ENCODE peak calls at places on chromosome 16, in ten cellular contexts. One of them, this sample, is unnamed.

GRCh38 chr16:19898924-19899604 is 14.4 kb upstream of the GPRC5B start:
- DNase-seq in body of pancreas: peak; percentile 59
- DNase-seq in right cardiac atrium: no peak
- DNase-seq in uterus: peak; percentile 60
- DNase-seq in CD8-positive, alpha-beta T cell: peak; percentile 32
- DNase-seq in A549: peak; percentile 66
- DNase-seq in OCI-LY7: peak; percentile 45
- DNase-seq in GM12878: no peak
- DNase-seq in upper lobe of right lung: no peak
- DNase-seq in AG04450: no peak
- DNase-seq in this sample: no peak

GRCh38 chr16:70252355-70252988 is 732 bp upstream of the EXOSC6 start:
- DNase-seq in GM12878: no peak
- DNase-seq in OCI-LY7: peak; percentile 13
- DNase-seq in right cardiac atrium: no peak
- DNase-seq in A549: peak; percentile 54
- DNase-seq in AG04450: no peak
- DNase-seq in uterus: no peak
- DNase-seq in CD8-positive, alpha-beta T cell: no peak
- DNase-seq in upper lobe of right lung: no peak
- DNase-seq in body of pancreas: no peak
- DNase-seq in this sample: no peak

GRCh38 chr16:85863384-85863774 is 35.6 kb upstream of the IRF8 start:
- DNase-seq in right cardiac atrium: no peak
- DNase-seq in uterus: no peak
- DNase-seq in OCI-LY7: no peak
- DNase-seq in A549: no peak
- DNase-seq in CD8-positive, alpha-beta T cell: no peak
- DNase-seq in GM12878: no peak
- DNase-seq in body of pancreas: no peak
- DNase-seq in AG04450: no peak
- DNase-seq in upper lobe of right lung: no peak
- DNase-seq in this sample: no peak

GRCh38 chr16:67397812-67398545 is 4.7 kb upstream of the TPPP3 start:
- DNase-seq in OCI-LY7: peak; percentile 43
- DNase-seq in CD8-positive, alpha-beta T cell: no peak
- DNase-seq in upper lobe of right lung: no peak
- DNase-seq in body of pancreas: no peak
- DNase-seq in uterus: no peak
- DNase-seq in AG04450: no peak
- DNase-seq in A549: no peak
- DNase-seq in GM12878: no peak
- DNase-seq in right cardiac atrium: peak; percentile 30
- DNase-seq in this sample: no peak

GRCh38 chr16:69064789-69065313 is 40.6 kb upstream of the HAS3 start:
- DNase-seq in A549: no peak
- DNase-seq in GM12878: no peak
- DNase-seq in CD8-positive, alpha-beta T cell: no peak
- DNase-seq in uterus: no peak
- DNase-seq in OCI-LY7: no peak
- DNase-seq in body of pancreas: no peak
- DNase-seq in upper lobe of right lung: no peak
- DNase-seq in AG04450: no peak
- DNase-seq in right cardiac atrium: no peak
- DNase-seq in this sample: no peak

GRCh38 chr16:83143788-83144187 is 517.0 kb downstream of the CDH13 start:
- DNase-seq in body of pancreas: no peak
- DNase-seq in uterus: no peak
- DNase-seq in A549: no peak
- DNase-seq in upper lobe of right lung: no peak
- DNase-seq in AG04450: peak; percentile 27
- DNase-seq in GM12878: no peak
- DNase-seq in CD8-positive, alpha-beta T cell: no peak
- DNase-seq in OCI-LY7: no peak
- DNase-seq in right cardiac atrium: no peak
- DNase-seq in this sample: no peak

GRCh38 chr16:29972500-29972899 is 1.2 kb upstream of the TAOK2 start:
- DNase-seq in body of pancreas: no peak
- DNase-seq in OCI-LY7: no peak
- DNase-seq in A549: no peak
- DNase-seq in AG04450: no peak
- DNase-seq in right cardiac atrium: no peak
- DNase-seq in upper lobe of right lung: no peak
- DNase-seq in uterus: no peak
- DNase-seq in CD8-positive, alpha-beta T cell: no peak
- DNase-seq in GM12878: no peak
- DNase-seq in this sample: no peak

GRCh38 chr16:56343661-56344517 is 81.5 kb downstream of the AMFR start:
- DNase-seq in uterus: no peak
- DNase-seq in AG04450: no peak
- DNase-seq in A549: peak; percentile 33
- DNase-seq in CD8-positive, alpha-beta T cell: no peak
- DNase-seq in body of pancreas: no peak
- DNase-seq in OCI-LY7: no peak
- DNase-seq in upper lobe of right lung: no peak
- DNase-seq in GM12878: no peak
- DNase-seq in right cardiac atrium: no peak
- DNase-seq in this sample: no peak

GRCh38 chr16:10983175-10983558 is 38.8 kb downstream of the CLEC16A start:
- DNase-seq in OCI-LY7: peak; percentile 36
- DNase-seq in uterus: no peak
- DNase-seq in GM12878: no peak
- DNase-seq in AG04450: no peak
- DNase-seq in upper lobe of right lung: no peak
- DNase-seq in CD8-positive, alpha-beta T cell: peak; percentile 16
- DNase-seq in body of pancreas: no peak
- DNase-seq in A549: no peak
- DNase-seq in right cardiac atrium: no peak
- DNase-seq in this sample: no peak

GRCh38 chr16:50861926-50862325 is 120.0 kb downstream of the CYLD start:
- DNase-seq in OCI-LY7: no peak
- DNase-seq in GM12878: no peak
- DNase-seq in body of pancreas: no peak
- DNase-seq in AG04450: peak; percentile 23
- DNase-seq in uterus: no peak
- DNase-seq in CD8-positive, alpha-beta T cell: no peak
- DNase-seq in upper lobe of right lung: no peak
- DNase-seq in right cardiac atrium: no peak
- DNase-seq in A549: peak; percentile 20
- DNase-seq in this sample: no peak

GRCh38 chr16:77289331-77289809 is 90.2 kb downstream of the SYCE1L start:
- DNase-seq in GM12878: no peak
- DNase-seq in upper lobe of right lung: no peak
- DNase-seq in uterus: no peak
- DNase-seq in OCI-LY7: no peak
- DNase-seq in CD8-positive, alpha-beta T cell: no peak
- DNase-seq in A549: peak; percentile 88
- DNase-seq in right cardiac atrium: no peak
- DNase-seq in body of pancreas: no peak
- DNase-seq in AG04450: no peak
- DNase-seq in this sample: no peak

GRCh38 chr16:1674751-1675664 is 3.1 kb upstream of the JPT2 start:
- DNase-seq in A549: no peak
- DNase-seq in OCI-LY7: no peak
- DNase-seq in upper lobe of right lung: no peak
- DNase-seq in AG04450: peak; percentile 27
- DNase-seq in uterus: no peak
- DNase-seq in right cardiac atrium: no peak
- DNase-seq in CD8-positive, alpha-beta T cell: no peak
- DNase-seq in GM12878: no peak
- DNase-seq in body of pancreas: no peak
- DNase-seq in this sample: no peak

GRCh38 chr16:88456356-88457292 is 3.5 kb downstream of the ZFPM1 start:
- DNase-seq in AG04450: no peak
- DNase-seq in right cardiac atrium: no peak
- DNase-seq in A549: no peak
- DNase-seq in body of pancreas: peak; percentile 11
- DNase-seq in OCI-LY7: peak; percentile 49
- DNase-seq in uterus: no peak
- DNase-seq in GM12878: no peak
- DNase-seq in CD8-positive, alpha-beta T cell: peak; percentile 67
- DNase-seq in upper lobe of right lung: no peak
- DNase-seq in this sample: peak; percentile 42

GRCh38 chr16:10016761-10017160 is 165.5 kb downstream of the GRIN2A start:
- DNase-seq in right cardiac atrium: no peak
- DNase-seq in upper lobe of right lung: no peak
- DNase-seq in A549: no peak
- DNase-seq in GM12878: no peak
- DNase-seq in uterus: no peak
- DNase-seq in CD8-positive, alpha-beta T cell: no peak
- DNase-seq in OCI-LY7: no peak
- DNase-seq in body of pancreas: no peak
- DNase-seq in AG04450: no peak
- DNase-seq in this sample: no peak

GRCh38 chr16:73082608-73083007 is 34.7 kb upstream of the ZFHX3 start:
- DNase-seq in uterus: no peak
- DNase-seq in right cardiac atrium: no peak
- DNase-seq in OCI-LY7: no peak
- DNase-seq in upper lobe of right lung: no peak
- DNase-seq in GM12878: no peak
- DNase-seq in AG04450: peak; percentile 81
- DNase-seq in body of pancreas: no peak
- DNase-seq in CD8-positive, alpha-beta T cell: no peak
- DNase-seq in A549: peak; percentile 87
- DNase-seq in this sample: no peak

GRCh38 chr16:27973678-27974077 is 89.8 kb downstream of the GSG1L start:
- DNase-seq in uterus: no peak
- DNase-seq in GM12878: no peak
- DNase-seq in AG04450: no peak
- DNase-seq in A549: no peak
- DNase-seq in upper lobe of right lung: peak; percentile 36
- DNase-seq in CD8-positive, alpha-beta T cell: no peak
- DNase-seq in right cardiac atrium: no peak
- DNase-seq in OCI-LY7: peak; percentile 14
- DNase-seq in body of pancreas: no peak
- DNase-seq in this sample: no peak
- H3K9me3 ChIP-seq in uterus: no peaks in the 10 kb centered on the region
- H3K9me3 ChIP-seq in GM12878: no peaks in the 10 kb centered on the region
- H3K9me3 ChIP-seq in AG04450: no peaks in the 10 kb centered on the region
- H3K9me3 ChIP-seq in A549: no peaks in the 10 kb centered on the region
- H3K9me3 ChIP-seq in upper lobe of right lung: no peaks in the 10 kb centered on the region
- H3K9me3 ChIP-seq in CD8-positive, alpha-beta T cell: no peaks in the 10 kb centered on the region
- H3K9me3 ChIP-seq in right cardiac atrium: no peaks in the 10 kb centered on the region
- H3K9me3 ChIP-seq in OCI-LY7: no peaks in the 10 kb centered on the region
- H3K9me3 ChIP-seq in body of pancreas: no peaks in the 10 kb centered on the region
- H3K9me3 ChIP-seq in this sample: no peaks in the 10 kb centered on the region

DNA sequence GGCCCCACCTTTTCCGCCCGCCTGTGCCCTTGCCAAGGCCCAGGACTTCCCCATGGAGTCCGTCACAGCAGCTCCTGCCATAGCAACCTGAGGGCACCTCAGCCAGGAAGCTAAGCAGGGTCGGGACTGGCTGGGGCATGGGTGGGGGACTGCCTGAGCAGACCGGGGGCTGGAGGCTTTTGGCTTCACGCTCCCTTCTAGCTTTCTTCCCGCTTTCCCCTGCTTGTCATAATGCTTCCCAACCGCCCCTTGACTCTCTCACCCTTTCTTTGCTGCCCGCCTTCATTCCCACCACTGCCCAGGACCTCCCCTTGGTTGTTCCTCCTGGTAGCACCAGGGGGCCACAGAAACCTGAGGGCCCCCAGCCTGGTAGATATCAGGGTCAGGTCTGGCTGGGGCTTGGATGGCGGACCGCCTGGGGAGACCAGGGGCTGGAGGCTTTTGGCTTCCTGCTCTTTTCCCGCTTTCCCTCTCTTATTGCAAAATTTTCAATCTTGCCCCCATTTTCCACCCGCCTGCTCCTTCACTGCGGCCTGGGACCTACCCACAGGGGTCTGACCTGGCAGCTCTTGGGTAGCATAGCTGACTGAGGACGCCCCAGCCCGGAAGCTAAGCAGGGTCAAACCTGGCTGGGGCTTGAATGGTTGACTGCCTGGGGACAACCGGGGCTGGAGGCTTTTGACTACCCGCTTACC is 2287.7 kb downstream of the TP53TG3F start:
- DNase-seq in upper lobe of right lung: no peak
- DNase-seq in GM12878: no peak
- DNase-seq in A549: no peak
- DNase-seq in uterus: no peak
- DNase-seq in CD8-positive, alpha-beta T cell: no peak
- DNase-seq in OCI-LY7: no peak
- DNase-seq in body of pancreas: no peak
- DNase-seq in right cardiac atrium: no peak
- DNase-seq in AG04450: no peak
- DNase-seq in this sample: no peak
- H3K9me3 ChIP-seq in upper lobe of right lung: no peaks in the 10 kb centered on the region
- H3K9me3 ChIP-seq in GM12878: no peaks in the 10 kb centered on the region
- H3K9me3 ChIP-seq in A549: no peaks in the 10 kb centered on the region
- H3K9me3 ChIP-seq in uterus: no peaks in the 10 kb centered on the region
- H3K9me3 ChIP-seq in CD8-positive, alpha-beta T cell: no peaks in the 10 kb centered on the region
- H3K9me3 ChIP-seq in OCI-LY7: no peaks in the 10 kb centered on the region
- H3K9me3 ChIP-seq in body of pancreas: no peaks in the 10 kb centered on the region
- H3K9me3 ChIP-seq in right cardiac atrium: no peaks in the 10 kb centered on the region
- H3K9me3 ChIP-seq in AG04450: peaks cover 73% of the 10 kb centered on the region
- H3K9me3 ChIP-seq in this sample: peaks cover 68% of the 10 kb centered on the region

DNA sequence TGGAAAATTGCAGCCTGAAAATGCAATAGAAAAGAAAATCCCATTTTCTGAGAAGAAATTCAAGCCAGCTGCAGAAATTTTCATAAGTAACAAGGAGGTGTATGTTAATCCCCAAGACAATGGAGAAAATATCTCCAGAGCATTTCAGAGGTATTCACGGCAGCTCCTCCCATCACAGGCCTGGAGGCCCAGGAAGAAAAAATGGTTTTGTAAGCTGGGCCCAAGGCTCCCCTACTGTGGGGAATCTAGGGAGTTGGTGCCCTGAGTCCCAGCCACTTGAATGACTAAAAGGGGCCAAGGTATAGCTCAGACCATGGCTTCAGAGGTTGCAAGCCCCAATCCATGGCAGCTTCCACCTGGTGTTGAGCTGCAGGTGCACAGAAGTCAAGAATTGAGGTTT is 93.3 kb upstream of the ZNF267 start:
- DNase-seq in CD8-positive, alpha-beta T cell: no peak
- DNase-seq in right cardiac atrium: no peak
- DNase-seq in OCI-LY7: no peak
- DNase-seq in uterus: no peak
- DNase-seq in body of pancreas: no peak
- DNase-seq in upper lobe of right lung: no peak
- DNase-seq in AG04450: no peak
- DNase-seq in A549: no peak
- DNase-seq in GM12878: no peak
- DNase-seq in this sample: no peak
- H3K9me3 ChIP-seq in CD8-positive, alpha-beta T cell: peaks cover 19% of the 10 kb centered on the region
- H3K9me3 ChIP-seq in right cardiac atrium: no peaks in the 10 kb centered on the region
- H3K9me3 ChIP-seq in OCI-LY7: peaks cover 12% of the 10 kb centered on the region
- H3K9me3 ChIP-seq in uterus: peaks cover 3% of the 10 kb centered on the region
- H3K9me3 ChIP-seq in body of pancreas: peaks cover 50% of the 10 kb centered on the region
- H3K9me3 ChIP-seq in upper lobe of right lung: peaks cover 59% of the 10 kb centered on the region
- H3K9me3 ChIP-seq in AG04450: peaks cover 14% of the 10 kb centered on the region
- H3K9me3 ChIP-seq in A549: peaks cover 22% of the 10 kb centered on the region
- H3K9me3 ChIP-seq in GM12878: no peaks in the 10 kb centered on the region
- H3K9me3 ChIP-seq in this sample: peaks cover 68% of the 10 kb centered on the region

GRCh38 chr16:35931722-35932121 is 2472.3 kb downstream of the TP53TG3F start:
- DNase-seq in uterus: no peak
- DNase-seq in body of pancreas: no peak
- DNase-seq in upper lobe of right lung: no peak
- DNase-seq in OCI-LY7: no peak
- DNase-seq in CD8-positive, alpha-beta T cell: no peak
- DNase-seq in AG04450: no peak
- DNase-seq in A549: no peak
- DNase-seq in right cardiac atrium: no peak
- DNase-seq in GM12878: no peak
- DNase-seq in this sample: no peak
- H3K9me3 ChIP-seq in uterus: no peaks in the 10 kb centered on the region
- H3K9me3 ChIP-seq in body of pancreas: peaks cover 8% of the 10 kb centered on the region
- H3K9me3 ChIP-seq in upper lobe of right lung: no peaks in the 10 kb centered on the region
- H3K9me3 ChIP-seq in OCI-LY7: peaks cover 44% of the 10 kb centered on the region
- H3K9me3 ChIP-seq in CD8-positive, alpha-beta T cell: peaks cover 10% of the 10 kb centered on the region
- H3K9me3 ChIP-seq in AG04450: no peaks in the 10 kb centered on the region
- H3K9me3 ChIP-seq in A549: peaks cover 4% of the 10 kb centered on the region
- H3K9me3 ChIP-seq in right cardiac atrium: no peaks in the 10 kb centered on the region
- H3K9me3 ChIP-seq in GM12878: no peaks in the 10 kb centered on the region
- H3K9me3 ChIP-seq in this sample: peaks cover 28% of the 10 kb centered on the region